ENCODE peak calls at places on chromosomes 7 and 10, in eight cellular contexts. One of them, this sample, is unnamed.

GRCh38 chr10:126391162-126391880 is 3.0 kb upstream of the ADAM12 start:
- DNase-seq in HCT116: no peak
- DNase-seq in Caco-2: no peak
- DNase-seq in upper lobe of right lung: no peak
- DNase-seq in thoracic aorta: no peak
- DNase-seq in A549: no peak
- DNase-seq in neural crest cell: peak
- DNase-seq in BJ: no peak
- DNase-seq in this sample: no peak

GRCh38 chr10:14487511-14487909 is 156.8 kb upstream of the FRMD4A start:
- DNase-seq in HCT116: no peak
- DNase-seq in Caco-2: no peak
- DNase-seq in upper lobe of right lung: no peak
- DNase-seq in thoracic aorta: no peak
- DNase-seq in A549: no peak
- DNase-seq in neural crest cell: no peak
- DNase-seq in BJ: no peak
- DNase-seq in this sample: no peak

GRCh38 chr10:75565286-75566251 is 134.1 kb downstream of the LRMDA start:
- DNase-seq in HCT116: no peak
- DNase-seq in Caco-2: peak
- DNase-seq in upper lobe of right lung: no peak
- DNase-seq in thoracic aorta: no peak
- DNase-seq in A549: no peak
- DNase-seq in neural crest cell: no peak
- DNase-seq in BJ: no peak
- DNase-seq in this sample: no peak

GRCh38 chr10:78972160-78972946 is 96.4 kb upstream of the ZMIZ1 start:
- DNase-seq in HCT116: peak
- DNase-seq in Caco-2: peak
- DNase-seq in upper lobe of right lung: peak
- DNase-seq in thoracic aorta: peak
- DNase-seq in A549: peak
- DNase-seq in neural crest cell: peak
- DNase-seq in BJ: peak
- DNase-seq in this sample: peak

GRCh38 chr10:47087667-47088066 is 176.4 kb downstream of the PTPN20 start:
- DNase-seq in HCT116: no peak
- DNase-seq in Caco-2: no peak
- DNase-seq in upper lobe of right lung: no peak
- DNase-seq in thoracic aorta: no peak
- DNase-seq in A549: no peak
- DNase-seq in neural crest cell: no peak
- DNase-seq in BJ: no peak
- DNase-seq in this sample: no peak

GRCh38 chr10:21475393-21475792 is 50.1 kb downstream of the SKIDA1 start:
- DNase-seq in HCT116: no peak
- DNase-seq in Caco-2: peak
- DNase-seq in upper lobe of right lung: no peak
- DNase-seq in thoracic aorta: no peak
- DNase-seq in A549: no peak
- DNase-seq in neural crest cell: no peak
- DNase-seq in BJ: no peak
- DNase-seq in this sample: no peak

GRCh38 chr7:2359610-2360009 is 5.0 kb downstream of the EIF3B start:
- DNase-seq in HCT116: no peak
- DNase-seq in Caco-2: no peak
- DNase-seq in upper lobe of right lung: no peak
- DNase-seq in thoracic aorta: no peak
- DNase-seq in A549: no peak
- DNase-seq in neural crest cell: no peak
- DNase-seq in BJ: no peak
- DNase-seq in this sample: no peak

GRCh38 chr7:636396-636795 is 90.1 kb upstream of the DNAAF5 start:
- DNase-seq in HCT116: peak
- DNase-seq in Caco-2: no peak
- DNase-seq in upper lobe of right lung: peak
- DNase-seq in thoracic aorta: no peak
- DNase-seq in A549: peak
- DNase-seq in neural crest cell: no peak
- DNase-seq in BJ: no peak
- DNase-seq in this sample: no peak

GRCh38 chr7:22201182-22201880 is 155.6 kb downstream of the RAPGEF5 start:
- DNase-seq in HCT116: no peak
- DNase-seq in Caco-2: no peak
- DNase-seq in upper lobe of right lung: no peak
- DNase-seq in thoracic aorta: no peak
- DNase-seq in A549: no peak
- DNase-seq in neural crest cell: no peak
- DNase-seq in BJ: no peak
- DNase-seq in this sample: no peak

GRCh38 chr7:148983220-148984146 is 44.8 kb downstream of the PDIA4 start:
- DNase-seq in HCT116: peak
- DNase-seq in Caco-2: peak
- DNase-seq in upper lobe of right lung: peak
- DNase-seq in thoracic aorta: peak
- DNase-seq in A549: peak
- DNase-seq in neural crest cell: peak
- DNase-seq in BJ: no peak
- DNase-seq in this sample: peak

GRCh38 chr10:119940487-119940886 is 48.0 kb downstream of the SEC23IP start:
- DNase-seq in HCT116: no peak
- DNase-seq in Caco-2: no peak
- DNase-seq in upper lobe of right lung: no peak
- DNase-seq in thoracic aorta: no peak
- DNase-seq in A549: no peak
- DNase-seq in neural crest cell: no peak
- DNase-seq in BJ: no peak
- DNase-seq in this sample: no peak

GRCh38 chr7:129684777-129685176 is 73.3 kb downstream of the NRF1 start:
- DNase-seq in HCT116: no peak
- DNase-seq in Caco-2: no peak
- DNase-seq in upper lobe of right lung: no peak
- DNase-seq in thoracic aorta: no peak
- DNase-seq in A549: no peak
- DNase-seq in neural crest cell: no peak
- DNase-seq in BJ: no peak
- DNase-seq in this sample: no peak

GRCh38 chr7:142567676-142568075 is 181.6 kb upstream of the PRSS1 start:
- DNase-seq in HCT116: no peak
- DNase-seq in Caco-2: no peak
- DNase-seq in upper lobe of right lung: no peak
- DNase-seq in thoracic aorta: no peak
- DNase-seq in A549: no peak
- DNase-seq in neural crest cell: no peak
- DNase-seq in BJ: no peak
- DNase-seq in this sample: no peak

GRCh38 chr10:44651834-44652233 is 259.3 kb upstream of the TMEM72 start:
- DNase-seq in HCT116: no peak
- DNase-seq in Caco-2: no peak
- DNase-seq in upper lobe of right lung: no peak
- DNase-seq in thoracic aorta: no peak
- DNase-seq in A549: no peak
- DNase-seq in neural crest cell: no peak
- DNase-seq in BJ: no peak
- DNase-seq in this sample: no peak
- TF ChIP-seq CTCF in HCT116: no peak
- TF ChIP-seq CTCF in Caco-2: no peak
- TF ChIP-seq CTCF in upper lobe of right lung: no peak
- TF ChIP-seq CTCF in thoracic aorta: no peak
- TF ChIP-seq CTCF in A549: no peak
- TF ChIP-seq CTCF in neural crest cell: no peak
- TF ChIP-seq CTCF in BJ: peak
- TF ChIP-seq CTCF in this sample: peak

GRCh38 chr7:42735081-42735480 is 176.8 kb downstream of the C7orf25 start:
- DNase-seq in HCT116: no peak
- DNase-seq in Caco-2: no peak
- DNase-seq in upper lobe of right lung: no peak
- DNase-seq in thoracic aorta: no peak
- DNase-seq in A549: no peak
- DNase-seq in neural crest cell: no peak
- DNase-seq in BJ: no peak
- DNase-seq in this sample: no peak

GRCh38 chr7:42734568-42734967 is 177.3 kb downstream of the C7orf25 start:
- DNase-seq in HCT116: no peak
- DNase-seq in Caco-2: no peak
- DNase-seq in upper lobe of right lung: no peak
- DNase-seq in thoracic aorta: no peak
- DNase-seq in A549: no peak
- DNase-seq in neural crest cell: no peak
- DNase-seq in BJ: no peak
- DNase-seq in this sample: no peak

GRCh38 chr7:42740410-42740809 is 171.5 kb downstream of the C7orf25 start:
- DNase-seq in HCT116: no peak
- DNase-seq in Caco-2: no peak
- DNase-seq in upper lobe of right lung: no peak
- DNase-seq in thoracic aorta: no peak
- DNase-seq in A549: no peak
- DNase-seq in neural crest cell: no peak
- DNase-seq in BJ: no peak
- DNase-seq in this sample: no peak

GRCh38 chr7:42739591-42739990 is 172.3 kb downstream of the C7orf25 start:
- DNase-seq in HCT116: no peak
- DNase-seq in Caco-2: no peak
- DNase-seq in upper lobe of right lung: no peak
- DNase-seq in thoracic aorta: no peak
- DNase-seq in A549: no peak
- DNase-seq in neural crest cell: no peak
- DNase-seq in BJ: no peak
- DNase-seq in this sample: no peak

DNA sequence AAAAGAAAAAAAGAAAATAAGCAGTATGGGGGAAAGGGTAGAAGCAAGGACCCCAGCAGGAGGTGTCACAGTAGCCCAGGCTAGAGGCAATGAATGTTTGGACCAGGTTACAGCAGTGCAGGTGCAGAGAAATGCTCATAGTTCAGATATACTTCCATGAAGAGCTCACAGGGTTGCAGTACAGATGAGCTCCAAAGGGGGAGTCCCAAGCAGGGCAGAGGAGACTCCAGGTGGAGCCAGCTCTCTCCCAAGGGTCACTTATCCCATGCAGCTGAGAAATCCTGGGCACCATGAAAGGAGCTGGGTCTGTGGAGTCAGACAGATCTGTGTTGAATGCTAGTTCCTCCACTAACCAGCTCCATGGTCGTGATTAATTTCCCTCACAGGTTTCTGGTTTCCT is 174.9 kb downstream of the C7orf25 start:
- DNase-seq in HCT116: no peak
- DNase-seq in Caco-2: peak
- DNase-seq in upper lobe of right lung: no peak
- DNase-seq in thoracic aorta: no peak
- DNase-seq in A549: peak
- DNase-seq in neural crest cell: no peak
- DNase-seq in BJ: no peak
- DNase-seq in this sample: no peak
- TF ChIP-seq CTCF in HCT116: peak
- TF ChIP-seq CTCF in Caco-2: no peak
- TF ChIP-seq CTCF in upper lobe of right lung: no peak
- TF ChIP-seq CTCF in thoracic aorta: no peak
- TF ChIP-seq CTCF in A549: no peak
- TF ChIP-seq CTCF in neural crest cell: peak
- TF ChIP-seq CTCF in BJ: no peak
- TF ChIP-seq CTCF in this sample: no peak

GRCh38 chr10:35424680-35425285 is 88.5 kb downstream of the CCNY start:
- DNase-seq in HCT116: no peak
- DNase-seq in Caco-2: no peak
- DNase-seq in upper lobe of right lung: no peak
- DNase-seq in thoracic aorta: no peak
- DNase-seq in A549: no peak
- DNase-seq in neural crest cell: no peak
- DNase-seq in BJ: no peak
- DNase-seq in this sample: no peak

GRCh38 chr10:35422236-35422635 is 85.9 kb downstream of the CCNY start:
- DNase-seq in HCT116: no peak
- DNase-seq in Caco-2: no peak
- DNase-seq in upper lobe of right lung: no peak
- DNase-seq in thoracic aorta: no peak
- DNase-seq in A549: no peak
- DNase-seq in neural crest cell: no peak
- DNase-seq in BJ: no peak
- DNase-seq in this sample: no peak

GRCh38 chr10:35421553-35422178 is 85.4 kb downstream of the CCNY start:
- DNase-seq in HCT116: peak
- DNase-seq in Caco-2: no peak
- DNase-seq in upper lobe of right lung: no peak
- DNase-seq in thoracic aorta: peak
- DNase-seq in A549: peak
- DNase-seq in neural crest cell: no peak
- DNase-seq in BJ: peak
- DNase-seq in this sample: peak

GRCh38 chr10:35425596-35425995 is 89.3 kb downstream of the CCNY start:
- DNase-seq in HCT116: no peak
- DNase-seq in Caco-2: no peak
- DNase-seq in upper lobe of right lung: no peak
- DNase-seq in thoracic aorta: no peak
- DNase-seq in A549: no peak
- DNase-seq in neural crest cell: no peak
- DNase-seq in BJ: no peak
- DNase-seq in this sample: no peak

GRCh38 chr10:35423505-35424306 is 87.4 kb downstream of the CCNY start:
- DNase-seq in HCT116: no peak
- DNase-seq in Caco-2: no peak
- DNase-seq in upper lobe of right lung: no peak
- DNase-seq in thoracic aorta: no peak
- DNase-seq in A549: no peak
- DNase-seq in neural crest cell: no peak
- DNase-seq in BJ: no peak
- DNase-seq in this sample: no peak
- TF ChIP-seq CTCF in HCT116: no peak
- TF ChIP-seq CTCF in Caco-2: no peak
- TF ChIP-seq CTCF in upper lobe of right lung: no peak
- TF ChIP-seq CTCF in thoracic aorta: no peak
- TF ChIP-seq CTCF in A549: no peak
- TF ChIP-seq CTCF in neural crest cell: no peak
- TF ChIP-seq CTCF in BJ: no peak
- TF ChIP-seq CTCF in this sample: no peak

DNA sequence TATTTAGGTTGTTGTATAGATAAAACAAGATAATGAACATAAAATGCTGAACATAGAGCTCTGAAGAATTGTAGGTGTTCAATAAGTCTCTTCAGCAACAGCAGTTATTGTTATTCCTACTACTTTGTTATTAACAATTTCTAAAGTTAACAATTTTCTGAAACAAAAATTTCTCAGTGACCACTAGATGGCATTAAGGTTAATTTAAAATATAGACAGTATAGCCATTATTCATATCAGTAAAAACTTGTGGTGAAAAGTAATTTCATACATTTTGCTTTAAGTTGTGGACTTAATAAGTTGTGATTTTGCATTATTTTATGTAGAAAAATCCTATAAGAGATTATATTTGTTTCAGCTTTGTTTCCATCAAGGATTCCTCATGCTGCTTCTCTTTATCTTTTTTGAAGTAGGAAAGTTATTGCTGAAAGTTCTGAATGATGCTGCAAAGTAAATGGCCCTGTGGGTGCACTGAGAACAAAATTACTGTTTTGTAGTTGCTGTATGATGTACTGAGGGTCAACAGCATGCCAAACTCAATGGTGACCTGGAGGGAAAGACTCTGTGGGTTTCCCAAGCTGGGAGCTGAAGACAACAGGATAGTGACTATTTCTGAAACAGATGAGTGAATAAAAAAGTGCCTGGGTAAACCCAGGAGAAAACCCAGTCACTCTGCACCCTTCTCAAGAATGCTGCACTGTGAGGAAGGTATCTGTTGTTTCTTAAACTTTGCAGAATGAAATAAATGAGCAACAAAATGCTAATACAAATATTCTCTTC is 253.6 kb downstream of the KIF20B start:
- DNase-seq in HCT116: no peak
- DNase-seq in Caco-2: no peak
- DNase-seq in upper lobe of right lung: no peak
- DNase-seq in thoracic aorta: no peak
- DNase-seq in A549: no peak
- DNase-seq in neural crest cell: no peak
- DNase-seq in BJ: no peak
- DNase-seq in this sample: no peak
- TF ChIP-seq CTCF in HCT116: peak
- TF ChIP-seq CTCF in Caco-2: peak
- TF ChIP-seq CTCF in upper lobe of right lung: peak
- TF ChIP-seq CTCF in thoracic aorta: peak
- TF ChIP-seq CTCF in A549: peak
- TF ChIP-seq CTCF in neural crest cell: peak
- TF ChIP-seq CTCF in BJ: peak
- TF ChIP-seq CTCF in this sample: peak

This sample was measured in AG09319.